ENCODE peak calls at places on chromosomes 12 and 14, in five cellular contexts. M is testis, R is ovary, B is kidney, G is MCF 10A. P is an unnamed sample.
A peak's percentile ranks its signal among the peaks of the same experiment; 100 is the strongest.

GRCh38 chr14:92937229-92937937 is 14.4 kb downstream of the CHGA start:
- DNase-seq in B (no peak), M (no peak), G (peak; percentile 40), R (no peak), P (no peak)

GRCh38 chr12:77685112-77685511 is 145.6 kb upstream of the NAV3 start:
- DNase-seq in M (peak; percentile 74), G (peak; percentile 83), R (peak; percentile 55), B (no peak), P (peak; percentile 61)

GRCh38 chr12:45336331-45336730 is 120.4 kb downstream of the ANO6 start:
- DNase-seq in M (no peak), B (no peak), G (peak; percentile 77), R (no peak), P (no peak)

GRCh38 chr14:68097727-68098126 is 278.1 kb downstream of the RAD51B start:
- DNase-seq in R (no peak), G (no peak), M (no peak), B (no peak), P (no peak)

GRCh38 chr14:51963164-51963733 is 26.1 kb upstream of the RTRAF start:
- DNase-seq in M (no peak), R (no peak), G (no peak), B (no peak), P (no peak)

GRCh38 chr12:101305226-101305779 is 25.4 kb downstream of the UTP20 start:
- DNase-seq in R (no peak), G (peak; percentile 39), B (no peak), M (no peak), P (no peak)

GRCh38 chr14:49497725-49498348 is 88.3 kb downstream of the RPS29 start:
- DNase-seq in M (peak; percentile 17), B (no peak), R (no peak), G (peak; percentile 68), P (peak; percentile 30)

GRCh38 chr12:106519587-106519986 is 63.2 kb upstream of the RFX4 start:
- DNase-seq in M (no peak), B (no peak), G (no peak), R (no peak), P (no peak)

GRCh38 chr12:52268212-52268611 is 6.2 kb upstream of the KRT86 start:
- DNase-seq in B (no peak), M (no peak), G (no peak), R (no peak), P (no peak)

GRCh38 chr12:67526129-67526528 is 122.4 kb upstream of the DYRK2 start:
- DNase-seq in B (no peak), R (no peak), G (no peak), M (no peak), P (no peak)

GRCh38 chr14:67319142-67319541 is 40.5 kb downstream of the ATP6V1D start:
- DNase-seq in R (no peak), M (no peak), B (no peak), G (peak; percentile 9), P (no peak)

GRCh38 chr12:79566452-79566851 is 124.3 kb downstream of the PAWR start:
- DNase-seq in R (no peak), M (no peak), B (no peak), G (no peak), P (no peak)

GRCh38 chr12:89185181-89185580 is 167.1 kb downstream of the DUSP6 start:
- DNase-seq in G (peak; percentile 33), M (no peak), B (no peak), R (no peak), P (no peak)

GRCh38 chr12:96322720-96323119 is 77.5 kb downstream of the CDK17 start:
- DNase-seq in M (no peak), B (no peak), R (no peak), G (no peak), P (no peak)

GRCh38 chr14:61360796-61361526 is 39.6 kb downstream of the PRKCH start:
- DNase-seq in R (no peak), G (no peak), M (no peak), B (no peak), P (no peak)

GRCh38 chr12:55051197-55051920 is 31.6 kb downstream of the NEUROD4 start:
- DNase-seq in R (no peak), G (peak; percentile 17), M (no peak), B (no peak), P (no peak)

DNA sequence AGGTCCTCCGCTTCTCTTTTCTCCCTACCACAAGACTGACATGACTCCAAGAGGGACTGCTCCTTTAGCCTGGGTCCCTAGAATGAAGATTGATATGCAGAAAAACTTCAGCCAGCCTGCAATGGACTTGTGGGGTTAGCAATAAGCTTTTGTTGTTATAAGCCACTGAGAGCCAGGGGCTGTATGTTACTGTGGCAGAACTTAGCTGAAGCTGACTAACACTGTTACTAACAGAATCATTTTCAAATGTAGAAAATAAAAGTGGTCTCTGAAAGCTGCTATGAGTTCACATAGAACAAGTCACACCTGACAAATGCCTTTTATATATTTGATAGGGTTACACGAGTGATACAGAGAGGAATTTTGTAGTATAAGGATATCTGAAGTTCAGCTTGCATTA is 13.6 kb upstream of the RFLNA start:
- DNase-seq in G (no peak), M (no peak), B (no peak), R (no peak), P (no peak)
- TF ChIP-seq CTCF in G (no peak), M (no peak), B (no peak), R (no peak), P (no peak)

DNA sequence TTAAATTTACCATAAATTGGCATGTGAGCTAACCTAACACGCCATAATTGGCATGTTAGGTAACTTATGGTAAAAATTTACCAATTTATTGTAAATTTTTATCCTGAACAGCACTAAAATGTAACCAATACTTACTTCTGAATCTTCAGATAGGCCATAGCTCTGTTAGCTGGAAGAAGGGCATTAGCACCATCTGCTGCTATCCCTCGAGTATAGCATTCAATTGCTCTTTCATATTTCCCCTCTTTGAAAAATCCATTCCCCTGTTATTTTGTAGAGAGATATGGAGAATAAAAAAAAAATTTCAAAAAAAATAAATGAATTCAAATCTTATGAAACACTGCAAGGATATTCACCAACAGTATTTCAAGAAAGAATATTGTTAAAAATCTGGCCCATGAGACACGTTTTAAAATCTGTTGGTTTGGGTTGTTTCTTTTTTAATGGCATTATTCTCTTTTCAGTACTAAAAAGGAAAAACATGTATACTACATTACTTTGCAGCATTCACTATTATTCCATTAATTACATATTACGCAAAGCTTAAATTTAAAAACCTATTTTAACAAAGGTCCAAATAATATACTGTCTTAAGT is 19.1 kb downstream of the RPAP3 start:
- DNase-seq in B (no peak), R (no peak), G (peak; percentile 44), M (peak; percentile 29), P (no peak)
- TF ChIP-seq CTCF in B (peak; percentile 53), R (peak; percentile 32), G (peak; percentile 52), M (peak; percentile 30), P (peak; percentile 46)

DNA sequence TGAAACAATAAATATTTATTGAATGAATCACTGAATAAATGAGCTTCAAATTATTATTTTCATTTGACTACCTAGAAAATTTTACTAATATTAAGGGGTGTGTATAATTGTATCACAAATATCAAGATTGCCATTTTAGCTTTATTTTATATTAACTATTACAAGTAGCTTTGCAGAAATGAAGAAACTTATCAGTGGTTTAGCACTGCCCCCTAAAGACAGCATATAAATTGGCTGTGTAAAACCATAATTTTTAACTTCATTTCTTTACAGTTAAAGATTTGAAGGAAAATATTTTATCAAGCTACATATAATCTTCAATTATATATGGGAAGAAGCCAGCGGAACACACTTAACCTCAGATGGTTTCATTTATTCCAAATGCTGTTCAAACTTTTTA is 11.4 kb downstream of the GARIN6 start:
- DNase-seq in G (peak; percentile 6), R (no peak), B (no peak), M (no peak), P (no peak)
- TF ChIP-seq CTCF in G (peak; percentile 40), R (no peak), B (no peak), M (no peak), P (no peak)

GRCh38 chr12:21826549-21826940 is 52.0 kb upstream of the KCNJ8 start:
- DNase-seq in B (no peak), R (no peak), M (no peak), G (no peak), P (no peak)

GRCh38 chr12:21825924-21826548 is 51.5 kb upstream of the KCNJ8 start:
- DNase-seq in B (no peak), R (no peak), M (no peak), G (no peak), P (no peak)

GRCh38 chr12:21828779-21829178 is 54.3 kb upstream of the KCNJ8 start:
- DNase-seq in G (no peak), B (no peak), R (peak; percentile 58), M (no peak), P (no peak)

GRCh38 chr12:21828111-21828775 is 53.7 kb upstream of the KCNJ8 start:
- DNase-seq in R (no peak), G (no peak), M (no peak), B (no peak), P (no peak)

DNA sequence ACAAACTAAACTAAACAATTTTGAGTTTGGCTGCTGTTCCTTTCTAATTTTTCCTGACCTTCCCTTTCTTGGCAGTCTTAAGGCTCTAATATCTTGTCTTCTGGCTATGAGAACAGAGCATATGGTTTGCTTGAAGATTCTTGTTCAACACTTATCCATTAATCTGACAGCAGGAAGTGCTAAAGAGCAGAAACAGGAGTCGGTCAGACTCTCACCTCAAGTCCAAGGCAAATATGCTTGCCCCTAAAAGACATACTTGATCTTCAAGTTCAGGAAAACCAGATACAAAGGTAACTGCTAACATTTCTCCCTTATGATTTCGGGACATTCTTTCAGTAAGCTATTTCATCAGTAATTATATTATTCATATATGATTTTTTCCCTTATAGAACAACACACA is 52.6 kb upstream of the KCNJ8 start:
- DNase-seq in B (no peak), R (no peak), G (no peak), M (no peak), P (no peak)
- TF ChIP-seq CTCF in B (no peak), R (no peak), G (no peak), M (no peak), P (no peak)

GRCh38 chr12:92261692-92262091 is 116.0 kb upstream of the BTG1 start:
- DNase-seq in B (no peak), M (no peak), R (no peak), G (no peak), P (no peak)
- TF ChIP-seq CTCF in B (no peak), M (no peak), R (no peak), G (no peak), P (no peak)

GRCh38 chr14:106378191-106378590 is 851.8 kb downstream of the TMEM121 start:
- DNase-seq in B (no peak), R (no peak), M (no peak), G (peak; percentile 6), P (no peak)
- TF ChIP-seq CTCF in B (no peak), R (no peak), M (no peak), G (peak; percentile 21), P (no peak)

GRCh38 chr14:22221508-22221907 is 367.5 kb downstream of the DAD1 start:
- DNase-seq in M (no peak), B (no peak), R (no peak), G (peak; percentile 33), P (no peak)
- TF ChIP-seq CTCF in M (no peak), B (no peak), R (no peak), G (peak; percentile 43), P (peak; percentile 21)

P was measured in nephron progenitor cell.